ENCODE peak calls at places on chromosomes 3 and 15, in four cellular contexts. M is right lobe of liver, X is brain microvascular endothelial cell, V is body of pancreas. W is an unnamed sample.
A peak's percentile ranks its signal among the peaks of the same experiment; 100 is the strongest.

GRCh38 chr3:49357466-49358216 is 512 bp downstream of the GPX1 start:
- DNase-seq in M (peak; percentile 68), V (peak; percentile 48), X (peak; percentile 88), W (peak; percentile 73)

GRCh38 chr15:25391971-25392733 is 46.7 kb downstream of the UBE3A start:
- DNase-seq in V (no peak), M (no peak), X (peak; percentile 49), W (no peak)

GRCh38 chr3:16236856-16237393 is 27.8 kb downstream of the DPH3 start:
- DNase-seq in X (no peak), M (no peak), V (no peak), W (no peak)

GRCh38 chr3:51748327-51748726 is 30.7 kb downstream of the IQCF6 start:
- DNase-seq in M (no peak), V (no peak), X (no peak), W (no peak)

GRCh38 chr15:52067545-52067926 is 45.0 kb downstream of the BCL2L10 start:
- DNase-seq in X (no peak), M (no peak), V (no peak), W (no peak)

GRCh38 chr15:56931674-56932507 is 13.4 kb downstream of the TCF12 start:
- DNase-seq in M (no peak), X (no peak), V (no peak), W (no peak)

GRCh38 chr3:170044795-170045244 is 7.0 kb downstream of the GPR160 start:
- DNase-seq in V (no peak), M (no peak), X (no peak), W (no peak)

GRCh38 chr3:30098206-30098605 is 508.2 kb upstream of the TGFBR2 start:
- DNase-seq in V (no peak), X (no peak), M (no peak), W (no peak)

GRCh38 chr3:9028134-9028533 is 64.9 kb upstream of the RAD18 start:
- DNase-seq in V (peak; percentile 92), X (peak; percentile 11), M (peak; percentile 85), W (peak; percentile 70)

GRCh38 chr3:189270248-189270832 is 98.6 kb downstream of the TPRG1 start:
- DNase-seq in X (peak; percentile 80), M (peak; percentile 26), V (peak; percentile 66), W (no peak)

GRCh38 chr3:189488241-189488767 is 142.9 kb upstream of the TP63 start:
- DNase-seq in X (peak; percentile 92), V (no peak), M (no peak), W (no peak)

GRCh38 chr15:70036585-70037343 is 61.0 kb downstream of the TLE3 start:
- DNase-seq in V (no peak), M (no peak), X (no peak), W (no peak)

GRCh38 chr3:48748754-48749153 is 31.7 kb upstream of the IP6K2 start:
- DNase-seq in M (no peak), V (no peak), X (no peak), W (no peak)

GRCh38 chr3:8665407-8665896 is 20.9 kb upstream of the SSUH2 start:
- DNase-seq in V (no peak), M (no peak), X (no peak), W (no peak)

GRCh38 chr3:54567949-54568348 is 359.9 kb downstream of the LRTM1 start:
- DNase-seq in M (no peak), V (no peak), X (no peak), W (no peak)

GRCh38 chr15:39183177-39183881 is 397.6 kb upstream of the THBS1 start:
- DNase-seq in M (no peak), V (no peak), X (no peak), W (no peak)
- H3K27me3 ChIP-seq in M (no peaks in the 10 kb centered on the region), V (no peaks in the 10 kb centered on the region), X (no peaks in the 10 kb centered on the region), W (no peaks in the 10 kb centered on the region)

GRCh38 chr15:91255788-91256187 is 155.7 kb downstream of the SV2B start:
- DNase-seq in V (no peak), M (no peak), X (no peak), W (no peak)
- H3K27ac ChIP-seq in V (no peak overlapping the region), M (no peak overlapping the region), X (no peak overlapping the region), W (no peak overlapping the region)

DNA sequence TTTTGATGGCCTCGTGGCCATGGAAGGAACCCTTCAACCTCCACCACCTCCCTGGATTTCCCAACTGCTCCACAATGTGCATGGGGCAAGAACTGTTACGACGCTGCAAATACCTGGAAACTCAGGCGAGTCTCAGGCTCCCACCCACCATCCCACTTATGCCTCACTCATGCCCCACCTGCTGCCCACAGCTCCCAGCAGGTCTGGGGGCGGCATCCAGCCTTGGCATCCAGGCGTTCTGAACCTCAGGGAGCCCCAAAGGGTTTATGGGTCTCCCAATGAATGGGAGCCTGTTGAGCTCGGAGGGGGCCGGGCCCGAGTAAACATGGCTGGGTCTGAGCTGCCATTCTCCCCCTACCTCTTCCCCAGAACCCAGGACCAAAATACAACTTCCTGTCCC is 2.0 kb upstream of the PTH1R start:
- DNase-seq in X (no peak), V (no peak), M (no peak), W (no peak)
- H3K27me3 ChIP-seq in X (no peaks in the 10 kb centered on the region), V (no peaks in the 10 kb centered on the region), M (no peaks in the 10 kb centered on the region), W (no peaks in the 10 kb centered on the region)

GRCh38 chr3:185767324-185767688 is 57.5 kb downstream of the IGF2BP2 start:
- DNase-seq in X (no peak), V (no peak), M (no peak), W (no peak)
- H3K27ac ChIP-seq in X (no peak overlapping the region), V (no peak overlapping the region), M (no peak overlapping the region), W (no peak overlapping the region)

DNA sequence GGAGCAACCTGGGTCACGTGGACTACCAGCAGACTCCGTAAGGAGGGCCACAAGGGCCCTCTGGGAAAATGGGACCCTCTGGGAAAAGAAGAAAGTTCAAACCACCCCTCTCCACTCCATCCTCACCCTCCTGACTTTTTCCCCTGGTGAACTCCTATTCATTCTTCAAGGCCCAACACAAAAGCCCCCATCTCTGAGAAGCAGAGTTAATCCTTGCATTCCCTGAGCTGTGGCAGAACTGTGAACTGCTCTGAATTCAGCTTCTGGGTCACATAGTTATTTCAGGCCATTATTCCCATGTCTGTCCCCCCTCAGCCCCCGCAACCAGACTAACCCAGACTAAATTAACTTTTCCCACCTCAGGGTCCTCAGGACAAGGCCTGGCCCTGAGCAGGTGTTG is 21.6 kb upstream of the TRH start:
- DNase-seq in M (no peak), V (no peak), X (no peak), W (no peak)
- H3K27me3 ChIP-seq in M (no peaks in the 10 kb centered on the region), V (no peaks in the 10 kb centered on the region), X (no peaks in the 10 kb centered on the region), W (no peaks in the 10 kb centered on the region)

W was measured in right atrium auricular region.